ENCODE peak calls at places on chromosome 15, in seven cellular contexts. G is GM10248, F is brain microvascular endothelial cell, O is tibial nerve, L is cardiac muscle cell, P is stomach, D is A549. S is an unnamed sample.

GRCh38 chr15:98953000-98953776 is 54.4 kb downstream of the PGPEP1L start:
- DNase-seq in G (peak), F (no peak), O (no peak), L (no peak), P (no peak), D (no peak), S (no peak)

GRCh38 chr15:85168642-85169173 is 187.1 kb downstream of the PDE8A start:
- DNase-seq in G (peak), F (peak), O (no peak), L (peak), P (peak), D (peak), S (peak)

GRCh38 chr15:25786040-25786439 is 77.1 kb downstream of the ATP10A start:
- DNase-seq in G (no peak), F (no peak), O (no peak), L (no peak), P (no peak), D (no peak), S (no peak)

GRCh38 chr15:70164910-70165791 is 67.4 kb upstream of the TLE3 start:
- DNase-seq in G (no peak), F (no peak), O (no peak), L (no peak), P (peak), D (no peak), S (no peak)

GRCh38 chr15:87874896-87875661 is 381.5 kb downstream of the NTRK3 start:
- DNase-seq in G (no peak), F (no peak), O (no peak), L (peak), P (no peak), D (no peak), S (no peak)

GRCh38 chr15:83733206-83733605 is 79.3 kb downstream of the ADAMTSL3 start:
- DNase-seq in G (no peak), F (peak), O (no peak), L (peak), P (no peak), D (peak), S (no peak)

GRCh38 chr15:29747837-29748417 is 74.3 kb downstream of the TJP1 start:
- DNase-seq in G (no peak), F (no peak), O (no peak), L (peak), P (no peak), D (peak), S (peak)

GRCh38 chr15:90610220-90610619 is 80.5 kb downstream of the CRTC3 start:
- DNase-seq in G (no peak), F (peak), O (no peak), L (peak), P (no peak), D (no peak), S (no peak)

DNA sequence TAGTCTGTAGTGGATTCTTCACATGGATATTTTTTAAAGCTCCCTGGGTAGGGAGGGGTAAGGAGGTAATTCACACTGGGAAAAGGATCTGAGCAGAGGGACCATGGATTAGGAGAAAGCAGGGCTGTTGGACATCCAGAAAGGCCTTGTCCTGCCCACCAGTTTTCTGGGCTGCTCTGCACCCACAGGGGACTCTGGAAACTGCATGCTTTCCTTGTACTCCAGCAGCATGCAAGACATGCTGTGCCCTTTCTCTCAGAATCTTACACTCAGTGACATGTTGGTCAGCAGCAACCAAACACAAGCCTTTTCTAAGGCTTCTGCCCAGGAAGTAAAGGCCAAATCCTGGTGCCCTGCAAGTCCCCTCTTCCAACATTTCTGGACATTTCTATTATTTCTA is 2.5 kb upstream of the FBN1 start:
- DNase-seq in G (no peak), F (no peak), O (no peak), L (peak), P (no peak), D (peak), S (no peak)
- TF ChIP-seq CTCF in G (no peak), F (peak), O (no peak), L (peak), P (no peak), D (no peak), S (no peak)

GRCh38 chr15:65979837-65980236 is 110.5 kb downstream of the RAB11A start:
- DNase-seq in G (no peak), F (no peak), O (no peak), L (no peak), P (no peak), D (no peak), S (no peak)

GRCh38 chr15:65979316-65979715 is 110.0 kb downstream of the RAB11A start:
- DNase-seq in G (peak), F (peak), O (no peak), L (no peak), P (no peak), D (no peak), S (peak)

GRCh38 chr15:65980824-65981456 is 111.6 kb downstream of the RAB11A start:
- DNase-seq in G (peak), F (peak), O (no peak), L (peak), P (peak), D (peak), S (peak)

GRCh38 chr15:65982941-65983340 is 113.7 kb downstream of the RAB11A start:
- DNase-seq in G (no peak), F (no peak), O (no peak), L (no peak), P (no peak), D (no peak), S (no peak)

DNA sequence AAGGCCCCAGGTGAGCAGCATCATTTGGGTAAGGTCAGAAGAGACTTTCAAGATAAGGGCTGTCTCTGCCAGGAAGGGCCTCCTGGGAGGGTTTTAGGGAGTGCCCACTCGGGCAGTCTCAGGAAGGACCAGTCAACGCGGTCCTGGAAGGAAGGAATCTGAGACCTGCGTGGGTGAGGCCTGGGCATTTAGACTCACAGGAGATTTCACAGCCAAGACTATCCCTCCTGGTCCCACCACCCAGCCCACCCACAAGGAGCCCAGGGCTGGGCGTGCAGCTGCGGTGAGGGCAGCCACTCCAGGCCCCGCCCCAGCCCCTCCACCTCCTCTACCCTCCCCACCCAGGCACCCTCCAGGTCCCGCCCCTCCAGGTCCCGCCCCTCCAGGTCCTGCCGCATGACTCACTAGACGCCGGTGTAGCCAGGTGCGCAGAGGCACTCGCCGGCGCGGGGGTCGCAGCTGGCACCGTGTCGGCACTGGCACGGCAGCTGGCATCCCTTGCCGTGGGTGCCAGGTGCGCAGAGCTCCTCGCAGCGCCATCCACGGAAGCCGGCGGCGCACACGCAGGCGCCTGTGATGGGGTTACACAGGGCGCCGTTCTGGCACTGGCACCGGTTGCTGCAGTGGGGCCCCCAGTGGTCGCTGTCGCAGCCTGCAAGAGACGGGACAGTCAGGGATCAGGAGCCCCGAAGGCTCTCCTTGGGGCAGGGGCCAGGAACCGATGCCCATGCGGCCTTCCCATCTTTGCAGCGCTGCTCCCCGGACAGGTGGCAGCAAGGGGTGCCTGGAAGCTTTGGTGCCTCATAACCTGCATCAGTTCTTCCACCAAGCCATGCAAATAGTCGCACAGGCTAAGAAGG is 112.8 kb downstream of the RAB11A start:
- DNase-seq in G (peak), F (no peak), O (no peak), L (no peak), P (peak), D (no peak), S (peak)
- TF ChIP-seq CTCF in G (peak), F (peak), O (no peak), L (peak), P (no peak), D (peak), S (peak)

GRCh38 chr15:41607033-41607432 is 48.0 kb downstream of the TYRO3 start:
- DNase-seq in G (no peak), F (peak), O (no peak), L (peak), P (no peak), D (no peak), S (no peak)

GRCh38 chr15:41603411-41603935 is 44.5 kb downstream of the TYRO3 start:
- DNase-seq in G (no peak), F (no peak), O (no peak), L (no peak), P (no peak), D (no peak), S (no peak)

GRCh38 chr15:41605566-41605965 is 46.6 kb downstream of the TYRO3 start:
- DNase-seq in G (no peak), F (no peak), O (no peak), L (no peak), P (no peak), D (no peak), S (no peak)

GRCh38 chr15:41609123-41609522 is 50.1 kb downstream of the TYRO3 start:
- DNase-seq in G (no peak), F (no peak), O (no peak), L (peak), P (no peak), D (no peak), S (no peak)

DNA sequence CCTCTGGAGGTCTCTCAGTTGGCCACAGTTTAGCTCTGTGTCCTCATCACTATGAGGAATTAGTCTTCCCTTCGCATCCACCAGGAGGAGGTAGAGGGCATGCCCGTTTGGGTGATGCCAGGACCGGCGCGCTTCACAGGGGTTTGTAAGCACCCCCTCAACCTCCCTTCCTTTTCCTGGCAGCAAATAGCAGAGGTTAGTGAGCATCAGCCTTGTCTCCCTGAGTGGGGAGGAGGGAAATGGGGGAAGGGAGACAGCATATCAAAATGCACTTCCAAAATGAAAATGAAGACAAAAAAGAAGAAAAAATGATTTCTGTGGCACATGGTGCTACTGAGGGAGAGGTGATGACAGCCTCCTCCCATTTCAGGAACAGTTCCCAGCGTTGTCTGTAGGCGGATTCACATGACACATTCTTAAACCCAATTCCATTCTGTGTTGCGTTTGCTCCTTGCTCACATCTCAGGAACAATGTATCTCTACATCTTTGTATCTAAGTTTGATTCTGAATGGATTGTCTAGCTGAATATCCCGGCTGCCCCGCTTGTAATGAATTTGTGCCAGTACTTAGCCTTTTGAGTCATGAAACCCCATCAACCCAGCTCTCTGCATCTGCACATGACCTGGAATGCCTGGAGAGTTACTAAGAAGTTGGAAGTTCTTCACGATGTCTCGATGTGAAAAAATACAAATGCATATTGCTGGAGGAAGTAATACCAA is 45.1 kb downstream of the TYRO3 start:
- DNase-seq in G (peak), F (peak), O (peak), L (peak), P (peak), D (peak), S (peak)
- TF ChIP-seq CTCF in G (peak), F (peak), O (peak), L (peak), P (peak), D (peak), S (peak)

DNA sequence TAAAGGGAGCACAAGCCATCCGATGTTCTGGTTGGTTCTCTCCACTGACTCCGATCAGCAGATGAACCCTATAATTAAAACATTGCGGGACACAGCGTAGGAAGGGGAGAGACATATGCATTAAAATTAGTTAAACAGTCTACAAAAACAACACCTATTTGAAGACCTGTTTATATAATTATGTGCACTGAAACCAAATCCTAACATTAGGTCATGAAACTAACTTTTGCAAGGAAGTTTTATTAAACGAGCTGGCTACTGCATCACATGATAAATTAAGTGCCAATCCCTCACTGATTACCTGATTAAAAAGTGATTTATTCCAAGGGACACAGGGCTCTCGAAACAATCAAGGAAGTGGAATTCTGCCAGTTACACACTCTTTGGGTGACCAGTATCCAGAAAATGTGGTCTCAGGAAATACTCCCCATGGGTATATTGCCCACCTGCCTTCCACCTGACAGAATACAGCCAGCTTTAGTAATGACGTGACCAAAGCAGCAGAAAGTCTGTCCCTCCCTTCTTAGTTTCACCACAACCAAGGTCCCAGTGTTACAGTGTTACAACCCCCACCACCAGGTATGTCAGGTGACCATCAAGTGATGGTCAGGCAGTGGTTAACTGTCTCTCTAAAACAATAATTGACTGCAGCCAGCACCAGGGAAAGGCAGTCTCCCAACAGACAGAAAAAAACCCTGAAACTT is 69.5 kb downstream of the HERC1 start:
- DNase-seq in G (no peak), F (no peak), O (no peak), L (no peak), P (no peak), D (no peak), S (no peak)
- TF ChIP-seq CTCF in G (no peak), F (no peak), O (no peak), L (no peak), P (no peak), D (no peak), S (no peak)

GRCh38 chr15:23497710-23498111 is 50.7 kb upstream of the GOLGA6L2 start:
- DNase-seq in G (no peak), F (peak), O (no peak), L (peak), P (no peak), D (peak), S (peak)
- TF ChIP-seq CTCF in G (peak), F (peak), O (peak), L (peak), P (peak), D (peak), S (peak)

GRCh38 chr15:60340207-60340921 is 57.4 kb downstream of the ANXA2 start:
- DNase-seq in G (no peak), F (peak), O (no peak), L (no peak), P (no peak), D (no peak), S (no peak)
- TF ChIP-seq CTCF in G (no peak), F (peak), O (no peak), L (peak), P (no peak), D (peak), S (no peak)

DNA sequence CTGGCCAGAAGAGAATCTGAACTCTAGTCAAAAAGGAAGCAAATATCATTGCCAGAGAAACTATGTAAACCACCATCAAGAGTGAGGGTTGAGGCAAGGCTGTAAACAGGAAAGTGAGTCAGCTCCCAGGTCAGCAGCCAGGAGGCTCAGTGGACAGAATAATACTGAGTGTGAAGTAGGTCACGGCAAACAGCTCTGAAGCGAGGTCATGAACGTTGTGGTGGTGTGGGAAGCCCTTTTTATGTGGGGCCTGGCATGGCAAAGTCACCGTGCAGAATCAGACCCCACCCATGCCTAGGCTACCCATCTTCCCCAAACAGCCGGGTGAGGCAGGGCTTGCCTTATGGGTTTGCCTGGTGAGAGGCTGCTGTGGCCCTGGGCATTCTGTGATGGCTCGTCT is 43.9 kb downstream of the THBS1 start:
- DNase-seq in G (peak), F (peak), O (peak), L (peak), P (peak), D (no peak), S (no peak)
- TF ChIP-seq CTCF in G (no peak), F (no peak), O (no peak), L (no peak), P (no peak), D (no peak), S (no peak)

DNA sequence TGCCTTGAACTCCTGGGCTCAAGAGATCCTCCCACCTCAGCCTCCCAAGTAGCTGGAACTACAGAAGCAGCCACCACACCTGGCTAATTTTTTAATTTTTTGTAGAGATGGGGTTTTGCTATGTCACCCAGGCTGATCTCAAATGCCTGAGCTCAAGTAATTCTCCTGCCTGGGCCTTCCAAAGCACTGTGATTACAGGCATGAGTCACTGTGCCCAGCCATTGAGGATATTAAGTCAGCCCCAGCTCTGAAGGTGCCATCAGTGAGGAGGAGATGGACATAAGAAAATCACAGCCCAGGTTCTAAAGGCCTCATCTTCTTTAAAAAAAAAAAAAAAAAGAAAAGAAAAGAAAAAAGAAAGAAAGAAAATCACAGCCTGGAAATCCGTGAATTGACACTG is 26.6 kb upstream of the PSTPIP1 start:
- DNase-seq in G (no peak), F (peak), O (no peak), L (peak), P (no peak), D (no peak), S (no peak)
- TF ChIP-seq CTCF in G (no peak), F (no peak), O (no peak), L (no peak), P (no peak), D (no peak), S (no peak)

DNA sequence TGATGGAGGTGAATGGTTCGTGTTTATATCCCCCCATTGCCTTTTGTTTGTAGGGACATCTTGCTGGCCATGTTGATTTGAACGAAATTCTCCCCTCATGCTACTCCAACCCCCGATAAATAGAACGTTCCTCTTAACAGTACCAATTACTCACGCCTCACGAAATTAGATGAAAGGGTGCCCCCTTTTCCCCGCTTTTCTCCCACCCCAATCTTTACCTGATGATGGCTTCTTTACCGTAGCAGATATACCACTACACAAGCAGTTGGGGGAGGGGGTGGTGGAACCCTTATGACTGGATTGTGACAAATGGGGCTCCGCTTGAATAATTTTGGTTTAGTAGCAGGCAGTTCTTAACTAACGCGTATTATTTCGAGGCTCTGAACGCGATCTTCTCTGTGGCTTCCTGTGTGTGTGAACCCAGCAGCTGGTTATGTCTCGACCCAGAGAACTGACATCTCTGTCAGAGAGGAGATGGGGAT is 1.1 kb downstream of the PIAS1 start:
- DNase-seq in G (peak), F (peak), O (no peak), L (peak), P (no peak), D (peak), S (peak)
- TF ChIP-seq CTCF in G (no peak), F (no peak), O (no peak), L (no peak), P (no peak), D (no peak), S (no peak)

GRCh38 chr15:38453971-38454686 is at the start of gene FAM98B:
- DNase-seq in G (peak), F (peak), O (peak), L (peak), P (peak), D (peak), S (peak)
- TF ChIP-seq CTCF in G (no peak), F (peak), O (no peak), L (no peak), P (no peak), D (no peak), S (peak)